ENCODE peak calls at places on chromosomes 4 and X, in six cellular contexts. G, M, I, Z, H and V are unnamed samples.

GRCh38 chrX:136157187-136157586 is 9.9 kb downstream of the FHL1 start:
- DNase-seq in G (no peak), M (no peak), I (no peak), Z (no peak), H (no peak), V (no peak)

GRCh38 chrX:27598312-27598711 is 8.2 kb downstream of the DCAF8L2 start:
- DNase-seq in G (no peak), M (peak), I (no peak), Z (peak), H (no peak), V (no peak)

GRCh38 chrX:85111347-85111746 is 107.7 kb downstream of the APOOL start:
- DNase-seq in G (no peak), M (no peak), I (peak), Z (peak), H (no peak), V (no peak)

GRCh38 chr4:169968999-169969398 is 57.2 kb downstream of the MFAP3L start:
- DNase-seq in G (peak), M (no peak), I (peak), Z (no peak), H (no peak), V (no peak)

GRCh38 chr4:6917445-6918241 is 8.0 kb downstream of the TBC1D14 start:
- DNase-seq in G (peak), M (peak), I (no peak), Z (peak), H (no peak), V (peak)

GRCh38 chr4:47287735-47288134 is 175.8 kb downstream of the COMMD8 start:
- DNase-seq in G (no peak), M (no peak), I (peak), Z (no peak), H (peak), V (no peak)

GRCh38 chr4:151604238-151604637 is 156.6 kb downstream of the GATB start:
- DNase-seq in G (peak), M (no peak), I (peak), Z (no peak), H (no peak), V (no peak)

GRCh38 chrX:39480966-39481365 is 616.8 kb downstream of the BCOR start:
- DNase-seq in G (no peak), M (no peak), I (no peak), Z (no peak), H (no peak), V (no peak)

GRCh38 chr4:105944535-105944934 is 49.3 kb downstream of the NPNT start:
- DNase-seq in G (no peak), M (no peak), I (peak), Z (no peak), H (no peak), V (no peak)

GRCh38 chrX:14095702-14096101 is 66.0 kb upstream of the GEMIN8 start:
- DNase-seq in G (no peak), M (peak), I (peak), Z (peak), H (peak), V (no peak)
- H3K27ac ChIP-seq in G (no peak), M (no peak), I (no peak), Z (no peak), H (no peak), V (no peak)

GRCh38 chr4:164959896-164960295 is 17.6 kb downstream of the TRIM61 start:
- DNase-seq in G (no peak), M (no peak), I (peak), Z (no peak), H (no peak), V (no peak)

GRCh38 chr4:164952551-164952950 is 24.9 kb downstream of the TRIM61 start:
- DNase-seq in G (no peak), M (no peak), I (no peak), Z (no peak), H (no peak), V (no peak)

GRCh38 chr4:164955107-164955805 is 22.2 kb downstream of the TRIM61 start:
- DNase-seq in G (no peak), M (no peak), I (no peak), Z (no peak), H (no peak), V (no peak)

GRCh38 chr4:164956766-164957643 is 20.5 kb downstream of the TRIM61 start:
- DNase-seq in G (peak), M (peak), I (peak), Z (peak), H (peak), V (peak)
- H3K4me3 ChIP-seq in G (peak), M (peak), I (peak), Z (peak), H (peak), V (peak)

DNA sequence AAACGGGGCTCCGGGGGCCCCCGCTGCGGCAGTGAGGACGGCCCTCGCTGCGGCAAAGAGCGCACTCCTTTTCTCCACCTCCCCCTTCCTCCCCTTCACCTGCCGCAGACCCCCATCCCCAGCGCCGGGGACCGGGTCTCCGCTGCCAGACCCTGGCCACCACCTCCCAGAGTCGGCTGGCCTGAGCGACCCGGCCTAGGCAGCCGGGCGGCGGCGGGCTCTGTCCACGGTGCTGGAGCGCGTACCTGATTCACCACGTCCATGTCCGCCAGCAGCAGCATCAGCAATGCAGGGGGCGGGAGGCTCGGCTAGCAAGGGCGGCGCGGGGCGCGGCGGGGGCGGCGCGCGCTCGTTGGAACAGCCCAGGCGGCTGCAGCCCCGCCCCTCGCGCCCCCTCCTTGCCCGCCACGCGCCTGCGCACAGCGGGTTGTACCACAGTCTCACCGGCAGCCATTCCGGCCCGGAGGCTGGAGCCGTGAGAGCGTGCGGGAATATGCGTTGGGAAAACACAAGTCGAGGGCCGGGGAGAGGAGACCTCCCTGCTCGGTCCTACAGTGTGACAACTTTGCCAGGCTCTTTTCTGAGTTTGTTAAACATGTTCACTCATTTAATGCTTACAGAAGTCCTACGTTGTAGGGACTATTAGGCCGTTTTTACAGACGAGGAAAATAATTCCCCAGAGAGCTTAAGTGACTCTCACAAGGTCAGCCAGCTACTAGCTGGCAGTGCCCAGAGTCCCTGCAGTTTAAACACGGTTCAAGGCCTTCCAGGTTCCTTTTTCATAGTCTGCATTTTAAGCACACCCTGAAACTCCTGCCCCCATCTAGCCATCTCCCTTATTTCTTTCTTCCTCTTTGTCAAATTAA is at the start of gene SYP:
- DNase-seq in G (peak), M (peak), I (peak), Z (peak), H (no peak), V (peak)
- TF ChIP-seq POLR2A in G (peak), M (peak), I (no peak), Z (peak), H (peak), V (no peak)

GRCh38 chrX:53281321-53281822 is at the start of gene IQSEC2:
- DNase-seq in G (peak), M (peak), I (peak), Z (peak), H (no peak), V (peak)
- H3K27ac ChIP-seq in G (peak), M (peak), I (peak), Z (no peak), H (no peak), V (no peak)

DNA sequence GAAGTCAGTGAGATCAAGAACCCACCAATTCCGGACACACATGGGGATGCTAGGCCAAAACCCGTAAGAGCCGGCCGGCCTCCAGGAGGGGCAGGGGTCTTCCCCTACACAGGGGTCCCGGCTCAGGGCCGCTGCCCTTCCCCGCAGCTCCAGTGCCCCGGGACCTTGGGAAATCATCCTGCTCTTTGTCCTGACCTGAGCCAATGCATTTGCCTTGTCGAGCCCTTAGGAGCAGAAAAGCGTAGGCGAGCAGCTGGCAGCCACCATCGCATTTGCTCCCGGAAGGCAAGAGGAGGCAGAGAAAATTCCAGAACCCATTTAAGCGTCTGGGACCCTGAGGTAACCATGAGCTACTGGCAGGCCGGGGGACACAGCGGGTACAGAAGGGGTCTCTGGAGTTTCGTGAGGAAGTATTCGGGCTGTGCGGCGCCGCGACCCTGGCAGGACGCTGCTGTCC is 7.4 kb upstream of the TNIP2 start:
- DNase-seq in G (no peak), M (no peak), I (no peak), Z (no peak), H (no peak), V (peak)
- H3K4me3 ChIP-seq in G (peak), M (peak), I (peak), Z (peak), H (peak), V (peak)

GRCh38 chr4:75630174-75630931 is at the start of gene CDKL2:
- DNase-seq in G (peak), M (peak), I (no peak), Z (peak), H (peak), V (peak)
- TF ChIP-seq POLR2A in G (peak), M (peak), I (no peak), Z (no peak), H (no peak), V (no peak)

GRCh38 chrX:7074908-7075204 is 72.7 kb upstream of the STS start:
- DNase-seq in G (no peak), M (no peak), I (no peak), Z (no peak), H (no peak), V (no peak)

GRCh38 chrX:7076245-7076661 is 71.3 kb upstream of the STS start:
- DNase-seq in G (no peak), M (no peak), I (no peak), Z (no peak), H (no peak), V (no peak)

GRCh38 chrX:7072856-7073255 is 74.7 kb upstream of the STS start:
- DNase-seq in G (no peak), M (no peak), I (no peak), Z (no peak), H (no peak), V (no peak)

GRCh38 chrX:7073336-7073735 is 74.2 kb upstream of the STS start:
- DNase-seq in G (no peak), M (no peak), I (no peak), Z (no peak), H (no peak), V (no peak)

GRCh38 chrX:7074135-7074907 is 73.2 kb upstream of the STS start:
- DNase-seq in G (no peak), M (no peak), I (no peak), Z (no peak), H (no peak), V (no peak)
- H3K27ac ChIP-seq in G (no peak), M (peak), I (no peak), Z (no peak), H (no peak), V (no peak)